ENCODE peak calls at places on chromosome 17, in six cellular contexts. B is mesothelial cell of epicardium, W is HFFc6, H is nephron progenitor cell, K is NCI-H345, J is H54. D is an unnamed sample.

GRCh38 chr17:32876414-32877163 is at the start of gene MYO1D:
- DNase-seq in B (peak; percentile 52), W (no peak), H (peak; percentile 65), K (peak; percentile 72), J (no peak), D (peak; percentile 13)

GRCh38 chr17:2089021-2089422 is 34.1 kb downstream of the HIC1 start:
- DNase-seq in B (no peak), W (no peak), H (no peak), K (no peak), J (no peak), D (no peak)

GRCh38 chr17:66540131-66540781 is 237.8 kb downstream of the PRKCA start:
- DNase-seq in B (no peak), W (peak; percentile 80), H (peak; percentile 37), K (no peak), J (peak; percentile 71), D (peak; percentile 89)

GRCh38 chr17:39462644-39463375 is 1.5 kb downstream of the CDK12 start:
- DNase-seq in B (no peak), W (no peak), H (peak; percentile 24), K (no peak), J (no peak), D (no peak)

GRCh38 chr17:57035971-57036481 is 49.0 kb upstream of the AKAP1 start:
- DNase-seq in B (no peak), W (no peak), H (no peak), K (peak; percentile 89), J (no peak), D (no peak)

GRCh38 chr17:38748329-38749221 is at the start of gene PCGF2:
- DNase-seq in B (peak; percentile 88), W (peak; percentile 68), H (peak; percentile 95), K (peak; percentile 96), J (peak; percentile 71), D (peak; percentile 92)

GRCh38 chr17:83185023-83186002 is 105.9 kb downstream of the METRNL start:
- DNase-seq in B (no peak), W (no peak), H (no peak), K (no peak), J (no peak), D (no peak)

GRCh38 chr17:1087381-1088241 is 90.7 kb downstream of the TIMM22 start:
- DNase-seq in B (no peak), W (no peak), H (peak; percentile 65), K (peak; percentile 80), J (peak; percentile 60), D (no peak)

GRCh38 chr17:72525225-72525988 is 404.6 kb downstream of the SOX9 start:
- DNase-seq in B (no peak), W (no peak), H (no peak), K (no peak), J (no peak), D (no peak)

GRCh38 chr17:489758-490329 is 137.2 kb upstream of the RPH3AL start:
- DNase-seq in B (no peak), W (peak; percentile 41), H (peak; percentile 47), K (no peak), J (peak; percentile 42), D (peak; percentile 50)

GRCh38 chr17:48441231-48441711 is 11.3 kb upstream of the SKAP1 start:
- DNase-seq in B (no peak), W (no peak), H (no peak), K (no peak), J (no peak), D (no peak)

GRCh38 chr17:78641243-78641642 is 64.0 kb upstream of the DNAH17 start:
- DNase-seq in B (no peak), W (no peak), H (no peak), K (no peak), J (no peak), D (no peak)

GRCh38 chr17:50065056-50065455 is 9.1 kb downstream of the ITGA3 start:
- DNase-seq in B (no peak), W (no peak), H (no peak), K (no peak), J (no peak), D (no peak)

D was measured in H4.